ENCODE peak calls at places on chromosomes 16 and 17, in four cellular contexts. One of them, this sample, is unnamed.
A peak's percentile ranks its signal among the peaks of the same experiment; 100 is the strongest.

GRCh38 chr17:58279016-58279671 is 1.6 kb downstream of the MPO start:
- DNase-seq in Daoy: no peak
- DNase-seq in AG09309: no peak
- DNase-seq in SW480: no peak
- DNase-seq in this sample: no peak

GRCh38 chr16:52690468-52690867 is 143.5 kb upstream of the TOX3 start:
- DNase-seq in AG09309: no peak
- DNase-seq in Daoy: no peak
- DNase-seq in SW480: no peak
- DNase-seq in this sample: no peak

GRCh38 chr17:17416007-17416399 is 60.8 kb upstream of the MED9 start:
- DNase-seq in AG09309: no peak
- DNase-seq in SW480: peak; percentile 52
- DNase-seq in Daoy: peak; percentile 75
- DNase-seq in this sample: peak; percentile 52

GRCh38 chr17:21214777-21215541 is 998 bp upstream of the TMEM11 start:
- DNase-seq in Daoy: peak; percentile 23
- DNase-seq in AG09309: no peak
- DNase-seq in SW480: no peak
- DNase-seq in this sample: no peak

GRCh38 chr17:38654411-38655398 is 20.1 kb downstream of the EPOP start:
- DNase-seq in Daoy: no peak
- DNase-seq in AG09309: no peak
- DNase-seq in SW480: no peak
- DNase-seq in this sample: no peak

GRCh38 chr17:68591583-68591982 is 9.6 kb downstream of the FAM20A start:
- DNase-seq in SW480: no peak
- DNase-seq in AG09309: no peak
- DNase-seq in Daoy: peak; percentile 73
- DNase-seq in this sample: no peak

GRCh38 chr17:79272666-79273219 is 198.1 kb downstream of the ENGASE start:
- DNase-seq in SW480: peak; percentile 58
- DNase-seq in AG09309: no peak
- DNase-seq in Daoy: peak; percentile 78
- DNase-seq in this sample: no peak

GRCh38 chr17:8151641-8152111 is 528 bp downstream of the PER1 start:
- DNase-seq in SW480: peak; percentile 40
- DNase-seq in Daoy: peak; percentile 66
- DNase-seq in AG09309: no peak
- DNase-seq in this sample: no peak

GRCh38 chr17:57834146-57834741 is 15.6 kb downstream of the MRPS23 start:
- DNase-seq in AG09309: no peak
- DNase-seq in SW480: peak; percentile 26
- DNase-seq in Daoy: peak; percentile 66
- DNase-seq in this sample: no peak

GRCh38 chr16:2857451-2858244 is at the start of gene PRSS22:
- DNase-seq in Daoy: peak; percentile 34
- DNase-seq in AG09309: no peak
- DNase-seq in SW480: peak; percentile 38
- DNase-seq in this sample: no peak

GRCh38 chr17:17853811-17854527 is 17.2 kb upstream of the SREBF1 start:
- DNase-seq in AG09309: no peak
- DNase-seq in Daoy: no peak
- DNase-seq in SW480: no peak
- DNase-seq in this sample: no peak

GRCh38 chr17:30950669-30951399 is 20.0 kb upstream of the RNF135 start:
- DNase-seq in AG09309: peak; percentile 53
- DNase-seq in SW480: no peak
- DNase-seq in Daoy: peak; percentile 65
- DNase-seq in this sample: no peak

GRCh38 chr17:57097832-57098421 is 12.9 kb downstream of the AKAP1 start:
- DNase-seq in Daoy: peak; percentile 40
- DNase-seq in AG09309: peak; percentile 51
- DNase-seq in SW480: no peak
- DNase-seq in this sample: no peak

GRCh38 chr16:11824362-11824761 is 27.0 kb downstream of the RSL1D1 start:
- DNase-seq in SW480: peak; percentile 13
- DNase-seq in Daoy: no peak
- DNase-seq in AG09309: no peak
- DNase-seq in this sample: no peak

GRCh38 chr16:8641671-8642070 is 20.2 kb downstream of the METTL22 start:
- DNase-seq in Daoy: no peak
- DNase-seq in AG09309: no peak
- DNase-seq in SW480: no peak
- DNase-seq in this sample: no peak

GRCh38 chr16:9311303-9311954 is 220.0 kb downstream of the HAPSTR1 start:
- DNase-seq in AG09309: no peak
- DNase-seq in SW480: peak; percentile 9
- DNase-seq in Daoy: peak; percentile 48
- DNase-seq in this sample: no peak

GRCh38 chr16:69709456-69710084 is 16.8 kb downstream of the NQO1 start:
- DNase-seq in AG09309: no peak
- DNase-seq in SW480: peak; percentile 69
- DNase-seq in Daoy: peak; percentile 33
- DNase-seq in this sample: peak; percentile 27

GRCh38 chr17:71470062-71470461 is 650.8 kb upstream of the SOX9 start:
- DNase-seq in Daoy: no peak
- DNase-seq in AG09309: no peak
- DNase-seq in SW480: no peak
- DNase-seq in this sample: no peak

GRCh38 chr17:77735341-77736206 is 222.9 kb upstream of the TNRC6C start:
- DNase-seq in SW480: no peak
- DNase-seq in Daoy: peak; percentile 27
- DNase-seq in AG09309: no peak
- DNase-seq in this sample: no peak

GRCh38 chr17:44149750-44150329 is 8.1 kb downstream of the HROB start:
- DNase-seq in Daoy: no peak
- DNase-seq in AG09309: no peak
- DNase-seq in SW480: no peak
- DNase-seq in this sample: no peak

This sample was measured in HS-27A.